ENCODE peak calls at places on chromosomes 5 and 9, in eight cellular contexts. Y is coronary artery; N is lower lobe of right lung; O is CD8-positive, alpha-beta T cell; A is kidney epithelial cell; V is NB4; U is adrenal gland; P is right atrium auricular region. M is an unnamed sample.

GRCh38 chr9:105053209-105053652 is 125.3 kb upstream of the ABCA1 start:
- DNase-seq in V (peak), N (no peak), A (peak), U (peak), O (no peak), P (no peak), Y (peak), M (peak)

GRCh38 chr9:112380102-112380581 is at the start of gene HSDL2:
- DNase-seq in N (no peak), U (no peak), A (no peak), P (no peak), Y (no peak), O (no peak), V (peak), M (no peak)

GRCh38 chr5:171810217-171810616 is 24.6 kb downstream of the SMIM23 start:
- DNase-seq in O (no peak), Y (peak), V (no peak), U (no peak), P (no peak), A (no peak), N (no peak), M (no peak)

GRCh38 chr9:71984388-71985069 is 73.1 kb downstream of the C9orf85 start:
- DNase-seq in Y (peak), O (no peak), A (no peak), V (no peak), N (no peak), U (no peak), P (no peak), M (no peak)

GRCh38 chr9:124212381-124213050 is 45.2 kb upstream of the NEK6 start:
- DNase-seq in V (no peak), U (no peak), P (no peak), O (no peak), Y (peak), N (no peak), A (peak), M (no peak)

GRCh38 chr9:14400658-14400995 is 86.7 kb upstream of the NFIB start:
- DNase-seq in V (peak), P (peak), A (no peak), U (peak), N (no peak), O (no peak), Y (peak), M (peak)

GRCh38 chr9:81431662-81432061 is 257.7 kb downstream of the TLE1 start:
- DNase-seq in Y (no peak), U (no peak), A (no peak), N (no peak), O (no peak), V (no peak), P (no peak), M (peak)

GRCh38 chr5:28766565-28767158 is 1728.3 kb upstream of the CDH9 start:
- DNase-seq in N (no peak), U (peak), Y (no peak), A (peak), P (no peak), O (no peak), V (peak), M (peak)

GRCh38 chr9:94014066-94014654 is 59.0 kb upstream of the BARX1 start:
- DNase-seq in P (no peak), U (peak), O (no peak), A (no peak), N (no peak), V (peak), Y (no peak), M (no peak)

GRCh38 chr9:120708526-120709224 is 5.6 kb downstream of the MEGF9 start:
- DNase-seq in O (no peak), U (peak), Y (no peak), A (no peak), N (no peak), V (no peak), P (no peak), M (peak)

GRCh38 chr5:71932649-71933338 is 174.5 kb upstream of the MAP1B start:
- DNase-seq in A (peak), V (no peak), O (no peak), N (no peak), Y (peak), U (peak), P (peak), M (peak)

GRCh38 chr5:62626534-62626933 is 47.9 kb downstream of the LRRC70 start:
- DNase-seq in A (no peak), U (no peak), V (no peak), Y (no peak), O (no peak), N (no peak), P (no peak), M (no peak)

GRCh38 chr9:134800791-134801339 is 79.7 kb upstream of the FCN2 start:
- DNase-seq in O (no peak), A (no peak), N (no peak), U (no peak), V (no peak), P (peak), Y (no peak), M (no peak)

GRCh38 chr5:94021246-94021645 is 279.8 kb upstream of the POU5F2 start:
- DNase-seq in U (peak), O (no peak), V (no peak), N (no peak), A (peak), P (no peak), Y (no peak), M (peak)

GRCh38 chr9:32427111-32427873 is 42.8 kb downstream of the ACO1 start:
- DNase-seq in O (no peak), A (no peak), Y (no peak), V (no peak), U (no peak), N (no peak), P (no peak), M (no peak)

GRCh38 chr9:32424616-32425015 is 40.2 kb downstream of the ACO1 start:
- DNase-seq in V (no peak), O (no peak), U (no peak), N (no peak), A (no peak), P (no peak), Y (no peak), M (no peak)

GRCh38 chr9:32422237-32422806 is 37.9 kb downstream of the ACO1 start:
- DNase-seq in U (no peak), Y (no peak), O (no peak), N (no peak), A (no peak), P (no peak), V (no peak), M (no peak)

GRCh38 chr9:32423371-32423770 is 38.9 kb downstream of the ACO1 start:
- DNase-seq in N (no peak), A (peak), O (no peak), P (no peak), U (no peak), Y (no peak), V (no peak), M (peak)

GRCh38 chr9:32426278-32426939 is 42.0 kb downstream of the ACO1 start:
- DNase-seq in Y (no peak), N (no peak), U (peak), V (peak), A (peak), O (no peak), P (no peak), M (peak)
- H3K4me3 ChIP-seq in Y (no peak), N (no peak), U (no peak), V (no peak), A (no peak), O (no peak), P (no peak), M (no peak)

GRCh38 chr9:34190996-34191892 is 12.4 kb downstream of the UBAP1 start:
- DNase-seq in V (peak), Y (no peak), A (no peak), U (no peak), P (no peak), N (no peak), O (no peak), M (peak)
- TF ChIP-seq CTCF in V (no peak), Y (no peak), A (peak), U (no peak), P (peak), N (peak), O (no peak), M (peak)

GRCh38 chr9:88652876-88653275 is 117.9 kb downstream of the NXNL2 start:
- DNase-seq in V (no peak), N (no peak), Y (no peak), P (no peak), A (no peak), U (no peak), O (no peak), M (no peak)
- H3K4me3 ChIP-seq in V (no peak), N (no peak), Y (no peak), P (no peak), A (no peak), U (no peak), O (no peak), M (no peak)

GRCh38 chr5:138594305-138595058 is 19.3 kb upstream of the HSPA9 start:
- DNase-seq in A (no peak), P (no peak), Y (no peak), N (no peak), U (no peak), O (no peak), V (peak), M (no peak)
- TF ChIP-seq CTCF in A (peak), P (peak), Y (no peak), N (peak), U (no peak), O (peak), V (peak), M (peak)

GRCh38 chr9:137306546-137307254 is 4.6 kb upstream of the NRARP start:
- DNase-seq in O (no peak), U (peak), A (no peak), V (no peak), N (peak), P (no peak), Y (peak), M (no peak)
- H3K4me3 ChIP-seq in O (no peak), U (no peak), A (no peak), V (no peak), N (peak), P (no peak), Y (peak), M (no peak)

GRCh38 chr5:135235002-135235401 is 164.0 kb downstream of the MACROH2A1 start:
- DNase-seq in U (no peak), O (no peak), N (no peak), Y (no peak), V (no peak), P (no peak), A (no peak), M (no peak)
- TF ChIP-seq CTCF in U (no peak), O (no peak), N (no peak), Y (no peak), V (no peak), P (no peak), A (no peak), M (no peak)

GRCh38 chr9:97980918-97981827 is 2.0 kb upstream of the ANP32B start:
- DNase-seq in O (no peak), A (no peak), V (peak), P (peak), N (no peak), U (no peak), Y (no peak), M (no peak)
- H3K4me3 ChIP-seq in O (no peak), A (no peak), V (no peak), P (no peak), N (no peak), U (no peak), Y (no peak), M (no peak)

DNA sequence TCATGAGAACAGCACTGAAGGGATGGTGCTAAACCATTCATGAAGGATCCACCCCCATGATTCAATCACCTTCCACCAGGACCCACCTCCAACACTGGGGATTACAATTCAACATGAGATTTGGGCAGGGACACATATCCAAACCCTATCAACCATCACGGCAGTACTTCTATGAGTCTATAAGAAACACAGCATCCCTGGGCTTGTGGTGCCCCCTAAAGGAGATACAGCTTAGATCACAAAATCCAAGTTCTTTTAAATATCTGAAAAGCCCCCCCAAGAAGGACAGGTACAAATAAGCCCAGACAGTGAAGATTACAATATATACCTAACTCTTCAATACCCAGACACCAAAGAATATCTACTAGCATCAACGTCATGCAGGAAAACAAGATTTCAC is 233.7 kb upstream of the ADRA1B start:
- DNase-seq in P (no peak), U (no peak), Y (no peak), O (no peak), N (no peak), V (peak), A (no peak), M (no peak)
- TF ChIP-seq CTCF in P (no peak), U (no peak), Y (no peak), O (no peak), N (no peak), V (no peak), A (no peak), M (no peak)